ENCODE peak calls at places on chromosomes 5 and 9, in four cellular contexts. G is HL-60, O is mammary epithelial cell, Q is upper lobe of left lung. L is an unnamed sample.

GRCh38 chr5:154916874-154917273 is 21.1 kb downstream of the GEMIN5 start:
- DNase-seq in G (no peak), O (peak; percentile 37), Q (no peak), L (no peak)

GRCh38 chr9:27407966-27408365 is 111.0 kb upstream of the EQTN start:
- DNase-seq in G (no peak), O (no peak), Q (no peak), L (peak; percentile 41)

GRCh38 chr9:99425124-99425523 is 203.0 kb downstream of the SEC61B start:
- DNase-seq in G (no peak), O (no peak), Q (no peak), L (no peak)

GRCh38 chr5:78808380-78808779 is 159.8 kb upstream of the LHFPL2 start:
- DNase-seq in G (no peak), O (no peak), Q (no peak), L (no peak)

GRCh38 chr5:13780081-13780480 is 164.4 kb downstream of the DNAH5 start:
- DNase-seq in G (no peak), O (peak; percentile 14), Q (no peak), L (no peak)

GRCh38 chr5:9644630-9645029 is 14.5 kb upstream of the TAS2R1 start:
- DNase-seq in G (no peak), O (peak; percentile 4), Q (no peak), L (no peak)

GRCh38 chr5:75670571-75670970 is 46.7 kb downstream of the POC5 start:
- DNase-seq in G (no peak), O (no peak), Q (no peak), L (no peak)

GRCh38 chr9:401223-401622 is 186.6 kb downstream of the DOCK8 start:
- DNase-seq in G (no peak), O (no peak), Q (no peak), L (no peak)

GRCh38 chr5:170439944-170440269 is 50.7 kb upstream of the KCNMB1 start:
- DNase-seq in G (no peak), O (no peak), Q (no peak), L (no peak)

GRCh38 chr5:33319151-33319550 is 121.6 kb upstream of the TARS1 start:
- DNase-seq in G (no peak), O (no peak), Q (no peak), L (no peak)

GRCh38 chr9:76365028-76365427 is 29.2 kb downstream of the RFK start:
- DNase-seq in G (no peak), O (peak; percentile 61), Q (no peak), L (peak; percentile 70)

GRCh38 chr5:145752534-145752933 is 82.6 kb downstream of the PRELID2 start:
- DNase-seq in G (no peak), O (no peak), Q (no peak), L (no peak)

GRCh38 chr9:23821400-23822181 is 4.4 kb downstream of the ELAVL2 start:
- DNase-seq in G (no peak), O (peak; percentile 62), Q (peak; percentile 86), L (peak; percentile 58)

GRCh38 chr5:41240390-41240789 is 27.1 kb upstream of the C6 start:
- DNase-seq in G (no peak), O (no peak), Q (no peak), L (no peak)

GRCh38 chr9:71814805-71815204 is 46.5 kb upstream of the CEMIP2 start:
- DNase-seq in G (no peak), O (no peak), Q (no peak), L (no peak)

DNA sequence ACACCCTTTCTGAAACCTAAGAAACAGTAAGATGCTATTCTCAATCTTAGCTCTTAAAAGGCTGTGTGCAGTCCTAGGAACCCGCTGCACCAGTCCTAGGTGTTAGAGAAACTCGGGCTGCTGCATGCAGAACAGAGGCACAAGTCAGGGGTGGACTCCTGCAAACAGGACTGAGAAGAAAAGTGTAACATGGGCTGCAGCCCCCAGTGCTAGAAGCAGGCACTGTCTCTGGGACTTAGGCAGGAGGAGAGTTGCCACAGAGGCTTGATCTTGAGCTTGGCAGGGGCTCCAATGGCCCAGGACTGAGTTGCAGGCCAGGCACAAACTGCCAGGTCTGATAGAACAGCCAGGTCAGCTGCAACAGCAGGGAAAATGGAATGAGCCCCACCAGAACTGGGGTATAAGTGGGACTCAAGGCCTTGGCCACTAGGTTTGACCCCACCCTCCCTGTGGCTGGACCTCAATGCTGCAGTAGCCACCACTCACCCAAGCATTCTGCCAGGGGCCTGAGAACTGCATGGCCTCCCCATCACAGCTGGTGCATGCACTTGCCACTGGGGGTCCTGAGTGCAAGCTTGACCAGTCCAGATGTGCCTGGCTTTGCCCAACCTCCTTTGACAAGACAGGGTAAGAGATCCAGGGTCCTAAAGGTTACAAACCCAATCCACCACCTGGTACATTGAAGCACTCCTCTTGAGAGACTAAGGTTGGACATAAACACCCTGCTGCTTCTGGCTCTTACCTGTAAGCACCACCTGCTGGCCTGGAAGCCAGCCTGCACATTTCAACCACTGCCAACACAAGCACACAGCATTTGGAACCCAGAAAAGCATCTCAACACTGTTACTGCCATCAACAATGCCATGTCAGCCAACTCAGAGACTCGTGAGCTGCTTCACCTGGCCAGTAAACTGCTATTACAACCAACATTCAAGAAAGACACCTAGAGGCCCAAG is 103.3 kb downstream of the FBXL17 start:
- DNase-seq in G (no peak), O (no peak), Q (no peak), L (no peak)
- TF ChIP-seq CTCF in G (no peak), O (peak; percentile 9), Q (no peak), L (no peak)

DNA sequence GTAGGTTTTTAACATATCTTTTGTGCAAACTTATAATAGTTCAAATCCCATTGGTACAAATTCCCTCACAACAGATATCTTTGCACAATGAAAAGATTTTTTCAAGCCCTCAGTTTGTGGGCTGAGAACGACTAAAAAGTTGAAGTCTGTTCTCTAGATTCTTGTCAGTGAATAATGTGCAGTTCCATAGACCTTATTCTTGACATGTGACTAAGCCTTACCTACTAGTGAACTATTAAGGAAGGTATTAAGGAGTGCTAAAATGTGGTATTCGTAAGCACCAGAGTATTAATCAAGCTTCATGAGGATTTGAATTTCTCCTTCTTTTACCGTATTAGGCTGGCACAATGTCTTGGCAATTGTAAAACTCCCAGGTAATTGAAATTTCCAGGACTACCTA is 205.6 kb upstream of the DMRTA1 start:
- DNase-seq in G (no peak), O (no peak), Q (no peak), L (no peak)
- H3K27ac ChIP-seq in G (no peak overlapping the region), O (peak overlapping the region; percentile 45), Q (no peak overlapping the region), L (no peak overlapping the region)

GRCh38 chr5:82174919-82175219 is 103.3 kb downstream of the RPS23 start:
- DNase-seq in G (no peak), O (no peak), Q (no peak), L (no peak)
- TF ChIP-seq CTCF in G (no peak), O (no peak), Q (no peak), L (no peak)

DNA sequence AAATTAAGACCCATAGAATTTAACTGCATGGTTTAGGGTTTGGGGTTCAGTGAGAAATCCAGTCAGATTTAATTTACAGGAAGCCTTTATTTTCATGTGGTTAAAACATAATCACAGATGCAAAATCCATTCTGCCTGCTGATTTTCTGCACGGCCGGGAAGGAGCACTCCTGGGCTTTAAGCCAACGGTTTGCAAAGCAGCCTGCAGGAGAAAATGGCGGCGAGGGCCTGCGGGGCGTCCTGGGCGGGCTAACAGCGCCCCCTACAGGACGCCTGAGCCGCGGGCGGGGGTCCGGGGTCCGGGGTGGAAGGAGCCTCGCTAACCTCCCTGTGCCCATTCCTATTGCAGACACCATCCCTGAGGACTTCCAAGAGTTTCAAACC is 47.6 kb downstream of the THBS4 start:
- DNase-seq in G (peak; percentile 16), O (peak; percentile 29), Q (peak; percentile 91), L (peak; percentile 80)
- H3K27ac ChIP-seq in G (no peak overlapping the region), O (no peak overlapping the region), Q (no peak overlapping the region), L (peak overlapping the region; percentile 35)

GRCh38 chr5:16492398-16493175 is 27.0 kb upstream of the ZNF622 start:
- DNase-seq in G (no peak), O (peak; percentile 93), Q (no peak), L (peak; percentile 86)
- TF ChIP-seq CTCF in G (no peak), O (no peak), Q (no peak), L (no peak)

GRCh38 chr5:178223196-178223773 is 9.3 kb downstream of the PHYKPL start:
- DNase-seq in G (no peak), O (no peak), Q (no peak), L (no peak)

GRCh38 chr5:178221203-178221771 is 11.3 kb downstream of the PHYKPL start:
- DNase-seq in G (no peak), O (no peak), Q (no peak), L (no peak)

GRCh38 chr5:178222292-178222691 is 10.3 kb downstream of the PHYKPL start:
- DNase-seq in G (no peak), O (no peak), Q (peak; percentile 56), L (no peak)

GRCh38 chr5:178223828-178224335 is 8.7 kb downstream of the PHYKPL start:
- DNase-seq in G (no peak), O (no peak), Q (no peak), L (no peak)

DNA sequence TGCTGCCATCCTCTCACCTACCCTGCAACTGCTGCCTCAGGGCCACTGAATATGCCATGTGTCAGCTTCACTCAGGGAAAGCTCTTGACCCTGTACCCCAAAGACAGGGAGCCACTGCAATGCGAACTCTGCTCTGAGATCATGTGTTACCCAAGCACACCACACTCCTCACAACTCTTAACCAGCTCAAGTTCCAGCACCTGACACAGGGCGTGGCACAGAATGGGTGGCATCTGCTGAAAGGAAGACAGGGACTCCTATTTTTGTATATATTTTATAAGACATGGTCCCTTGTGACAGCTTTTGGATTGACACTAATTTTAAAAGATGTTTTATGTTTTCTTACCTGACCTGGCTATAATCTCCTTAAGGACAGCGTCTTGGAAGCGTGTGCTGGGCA is 10.7 kb downstream of the PHYKPL start:
- DNase-seq in G (no peak), O (no peak), Q (no peak), L (no peak)
- H3K27ac ChIP-seq in G (peak overlapping the region; percentile 42), O (no peak overlapping the region), Q (no peak overlapping the region), L (peak overlapping the region; percentile 37)

DNA sequence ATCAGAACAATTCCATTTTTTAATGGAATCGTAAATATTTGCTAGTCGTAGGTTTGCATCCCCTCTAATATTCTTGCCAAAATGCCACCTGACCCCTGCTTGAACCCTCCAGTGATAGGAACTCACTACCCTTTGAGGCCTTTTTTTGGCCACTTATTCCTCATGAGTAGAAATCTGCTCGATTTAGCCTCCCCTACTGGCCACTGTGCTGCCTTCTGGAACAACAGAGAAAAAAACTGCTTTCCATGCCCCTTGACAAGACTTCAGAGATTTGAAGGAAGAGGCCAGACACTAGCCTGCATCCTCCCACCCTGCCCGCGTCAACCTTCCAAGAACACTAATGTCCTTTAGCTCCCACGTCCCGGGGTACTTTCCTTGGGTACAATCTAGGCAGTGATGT is 4.1 kb downstream of the CCDC69 start:
- DNase-seq in G (no peak), O (no peak), Q (no peak), L (no peak)
- TF ChIP-seq CTCF in G (no peak), O (no peak), Q (no peak), L (no peak)

GRCh38 chr9:128593039-128593438 is 40.7 kb downstream of the SPTAN1 start:
- DNase-seq in G (no peak), O (no peak), Q (no peak), L (no peak)

GRCh38 chr9:128593856-128594255 is 41.5 kb downstream of the SPTAN1 start:
- DNase-seq in G (no peak), O (no peak), Q (no peak), L (no peak)

GRCh38 chr9:128587453-128587852 is 35.1 kb downstream of the SPTAN1 start:
- DNase-seq in G (no peak), O (no peak), Q (no peak), L (no peak)

GRCh38 chr9:128588581-128589233 is 36.3 kb downstream of the SPTAN1 start:
- DNase-seq in G (no peak), O (no peak), Q (no peak), L (no peak)
- H3K27ac ChIP-seq in G (no peak overlapping the region), O (no peak overlapping the region), Q (no peak overlapping the region), L (no peak overlapping the region)

GRCh38 chr9:3760031-3760430 is 234.2 kb upstream of the RFX3 start:
- DNase-seq in G (no peak), O (peak; percentile 63), Q (no peak), L (peak; percentile 36)
- TF ChIP-seq CTCF in G (no peak), O (peak; percentile 33), Q (no peak), L (no peak)

GRCh38 chr9:38384990-38385848 is 7.3 kb upstream of the ALDH1B1 start:
- DNase-seq in G (no peak), O (no peak), Q (no peak), L (no peak)
- H3K27ac ChIP-seq in G (no peak overlapping the region), O (no peak overlapping the region), Q (no peak overlapping the region), L (no peak overlapping the region)

L was measured in RWPE1.